ENCODE peak calls at places on chromosomes 7 and 10, in ten cellular contexts. V, I, A, Y, P, E, F, L, G and M are unnamed samples.
A peak's percentile ranks its signal among the peaks of the same experiment; 100 is the strongest.

GRCh38 chr7:9189683-9190082 is 756.3 kb downstream of the NXPH1 start:
- DNase-seq in V (no peak), I (no peak), A (no peak), Y (no peak), P (no peak), E (no peak), F (no peak), L (no peak), G (no peak), M (no peak)

GRCh38 chr10:129547583-129547982 is 80.5 kb downstream of the MGMT start:
- DNase-seq in V (no peak), I (peak; percentile 12), A (no peak), Y (no peak), P (no peak), E (no peak), F (no peak), L (no peak), G (no peak), M (no peak)

GRCh38 chr10:117927334-117927733 is 119.4 kb downstream of the RAB11FIP2 start:
- DNase-seq in V (no peak), I (no peak), A (no peak), Y (no peak), P (no peak), E (no peak), F (no peak), L (no peak), G (no peak), M (no peak)

GRCh38 chr7:112020800-112021199 is 185.4 kb downstream of the DOCK4 start:
- DNase-seq in V (no peak), I (no peak), A (no peak), Y (no peak), P (no peak), E (no peak), F (no peak), L (no peak), G (no peak), M (no peak)

GRCh38 chr7:73856941-73857340 is 4.0 kb upstream of the TMEM270 start:
- DNase-seq in V (no peak), I (no peak), A (no peak), Y (no peak), P (no peak), E (no peak), F (no peak), L (no peak), G (no peak), M (no peak)

GRCh38 chr10:100089241-100089640 is 7.6 kb upstream of the CPN1 start:
- DNase-seq in V (no peak), I (no peak), A (no peak), Y (no peak), P (no peak), E (no peak), F (no peak), L (no peak), G (no peak), M (no peak)

GRCh38 chr7:44189993-44190872 is 994 bp upstream of the GCK start:
- DNase-seq in V (no peak), I (no peak), A (no peak), Y (no peak), P (no peak), E (no peak), F (no peak), L (no peak), G (no peak), M (no peak)

GRCh38 chr10:88428442-88428841 is 154.7 kb downstream of the RNLS start:
- DNase-seq in V (no peak), I (no peak), A (no peak), Y (no peak), P (peak; percentile 45), E (peak; percentile 89), F (no peak), L (no peak), G (peak; percentile 22), M (no peak)

GRCh38 chr10:71767420-71768035 is 5.8 kb downstream of the VSIR start:
- DNase-seq in V (no peak), I (no peak), A (no peak), Y (peak; percentile 72), P (peak; percentile 76), E (peak; percentile 50), F (no peak), L (no peak), G (peak; percentile 74), M (no peak)

GRCh38 chr10:68900427-68901105 is 549 bp upstream of the DDX50 start:
- DNase-seq in V (peak; percentile 34), I (peak; percentile 69), A (peak; percentile 71), Y (no peak), P (peak; percentile 57), E (peak; percentile 52), F (no peak), L (peak; percentile 3), G (no peak), M (no peak)

GRCh38 chr10:26697922-26698608 is 564 bp downstream of the PDSS1 start:
- DNase-seq in V (no peak), I (no peak), A (no peak), Y (peak; percentile 17), P (peak; percentile 23), E (no peak), F (no peak), L (no peak), G (no peak), M (peak; percentile 47)

GRCh38 chr10:72729528-72729927 is 37.6 kb downstream of the MCU start:
- DNase-seq in V (no peak), I (no peak), A (no peak), Y (no peak), P (peak; percentile 4), E (no peak), F (no peak), L (no peak), G (peak; percentile 41), M (no peak)

GRCh38 chr7:27245124-27245797 is 2.7 kb downstream of the EVX1 start:
- DNase-seq in V (no peak), I (no peak), A (no peak), Y (no peak), P (no peak), E (no peak), F (no peak), L (no peak), G (no peak), M (no peak)

GRCh38 chr7:142811154-142811737 is 40.5 kb downstream of the PRSS2 start:
- DNase-seq in V (peak; percentile 7), I (peak; percentile 54), A (no peak), Y (peak; percentile 39), P (peak; percentile 75), E (peak; percentile 97), F (no peak), L (no peak), G (peak; percentile 60), M (peak; percentile 61)

GRCh38 chr10:11761431-11761830 is 19.2 kb downstream of the ECHDC3 start:
- DNase-seq in V (no peak), I (no peak), A (no peak), Y (no peak), P (no peak), E (no peak), F (no peak), L (no peak), G (no peak), M (no peak)